ENCODE peak calls at places on chromosomes 11 and 22, in ten cellular contexts. H, N, I, C, D, G, F, Q, J and A are unnamed samples.

GRCh38 chr22:49734390-49734789 is 93.3 kb downstream of the BRD1 start:
- DNase-seq in H (no peak), N (no peak), I (no peak), C (no peak), D (no peak), G (no peak), F (no peak), Q (no peak), J (no peak), A (no peak)

GRCh38 chr11:43021466-43021865 is 290.3 kb upstream of the API5 start:
- DNase-seq in H (no peak), N (no peak), I (no peak), C (no peak), D (peak; percentile 54), G (no peak), F (no peak), Q (no peak), J (no peak), A (no peak)

GRCh38 chr11:2318123-2318522 is 16.3 kb downstream of the TSPAN32 start:
- DNase-seq in H (no peak), N (no peak), I (no peak), C (no peak), D (no peak), G (no peak), F (no peak), Q (no peak), J (no peak), A (no peak)

GRCh38 chr11:83819936-83820549 is 533.9 kb upstream of the CCDC90B start:
- DNase-seq in H (peak; percentile 49), N (peak; percentile 52), I (peak; percentile 79), C (peak; percentile 36), D (peak; percentile 82), G (peak; percentile 53), F (peak; percentile 50), Q (peak; percentile 69), J (peak; percentile 84), A (peak; percentile 64)

GRCh38 chr11:67379061-67380058 is 6.0 kb upstream of the CLCF1 start:
- DNase-seq in H (no peak), N (no peak), I (no peak), C (no peak), D (no peak), G (no peak), F (no peak), Q (peak; percentile 61), J (no peak), A (no peak)

GRCh38 chr11:1881442-1882264 is 10.0 kb downstream of the PRR33 start:
- DNase-seq in H (no peak), N (no peak), I (no peak), C (no peak), D (no peak), G (no peak), F (no peak), Q (no peak), J (no peak), A (no peak)

GRCh38 chr11:46291441-46292143 is 14.1 kb downstream of the CREB3L1 start:
- DNase-seq in H (no peak), N (no peak), I (peak; percentile 86), C (no peak), D (no peak), G (no peak), F (no peak), Q (no peak), J (no peak), A (peak; percentile 92)

GRCh38 chr11:88414981-88415391 is 77.5 kb upstream of the CTSC start:
- DNase-seq in H (no peak), N (no peak), I (peak; percentile 44), C (no peak), D (peak; percentile 13), G (no peak), F (peak; percentile 23), Q (peak; percentile 35), J (peak; percentile 76), A (peak; percentile 36)

GRCh38 chr11:2885017-2885675 is 429 bp downstream of the CDKN1C start:
- DNase-seq in H (no peak), N (no peak), I (peak; percentile 36), C (peak; percentile 24), D (peak; percentile 34), G (peak; percentile 3), F (no peak), Q (no peak), J (peak; percentile 71), A (no peak)